ENCODE peak calls at places on chromosomes 2 and 18, in nine cellular contexts. One of them, this sample, is unnamed.
A peak's percentile ranks its signal among the peaks of the same experiment; 100 is the strongest.

GRCh38 chr2:191917967-191918651 is 71.2 kb upstream of the CAVIN2 start:
- DNase-seq in germinal center: no peak
- DNase-seq in NCI-H1105 treated with DMSO at 0.1 percent for 48 hours: peak; percentile 68
- DNase-seq in neuronal stem cell: no peak
- DNase-seq in caudate nucleus: peak; percentile 6
- DNase-seq in NCI-H1694 treated with DMSO at 0.1 percent for 48 hours: peak; percentile 56
- DNase-seq in occipital lobe: no peak
- DNase-seq in activated CD4-positive, alpha-beta T cell treated with anti-CD3 and anti-CD28 coated beads for 1 hour: no peak
- DNase-seq in activated CD8-positive, alpha-beta memory T cell treated with anti-CD3 and anti-CD28 coated beads, Interleukin-2, amount 50 U/mL, for 48 hours: no peak
- DNase-seq in this sample: peak; percentile 60

GRCh38 chr2:171102802-171103201 is 57.9 kb downstream of the TLK1 start:
- DNase-seq in germinal center: no peak
- DNase-seq in NCI-H1105 treated with DMSO at 0.1 percent for 48 hours: no peak
- DNase-seq in neuronal stem cell: no peak
- DNase-seq in caudate nucleus: no peak
- DNase-seq in NCI-H1694 treated with DMSO at 0.1 percent for 48 hours: no peak
- DNase-seq in occipital lobe: no peak
- DNase-seq in activated CD4-positive, alpha-beta T cell treated with anti-CD3 and anti-CD28 coated beads for 1 hour: no peak
- DNase-seq in activated CD8-positive, alpha-beta memory T cell treated with anti-CD3 and anti-CD28 coated beads, Interleukin-2, amount 50 U/mL, for 48 hours: no peak
- DNase-seq in this sample: no peak

GRCh38 chr2:113723411-113723810 is 33.0 kb downstream of the SLC35F5 start:
- DNase-seq in germinal center: no peak
- DNase-seq in NCI-H1105 treated with DMSO at 0.1 percent for 48 hours: no peak
- DNase-seq in neuronal stem cell: no peak
- DNase-seq in caudate nucleus: no peak
- DNase-seq in NCI-H1694 treated with DMSO at 0.1 percent for 48 hours: no peak
- DNase-seq in occipital lobe: no peak
- DNase-seq in activated CD4-positive, alpha-beta T cell treated with anti-CD3 and anti-CD28 coated beads for 1 hour: no peak
- DNase-seq in activated CD8-positive, alpha-beta memory T cell treated with anti-CD3 and anti-CD28 coated beads, Interleukin-2, amount 50 U/mL, for 48 hours: no peak
- DNase-seq in this sample: no peak

GRCh38 chr18:46182633-46183401 is 78.6 kb downstream of the HAUS1 start:
- DNase-seq in germinal center: no peak
- DNase-seq in NCI-H1105 treated with DMSO at 0.1 percent for 48 hours: no peak
- DNase-seq in neuronal stem cell: no peak
- DNase-seq in caudate nucleus: no peak
- DNase-seq in NCI-H1694 treated with DMSO at 0.1 percent for 48 hours: no peak
- DNase-seq in occipital lobe: no peak
- DNase-seq in activated CD4-positive, alpha-beta T cell treated with anti-CD3 and anti-CD28 coated beads for 1 hour: no peak
- DNase-seq in activated CD8-positive, alpha-beta memory T cell treated with anti-CD3 and anti-CD28 coated beads, Interleukin-2, amount 50 U/mL, for 48 hours: no peak
- DNase-seq in this sample: no peak

GRCh38 chr2:74777161-74777900 is 56.6 kb upstream of the HK2 start:
- DNase-seq in germinal center: no peak
- DNase-seq in NCI-H1105 treated with DMSO at 0.1 percent for 48 hours: no peak
- DNase-seq in neuronal stem cell: no peak
- DNase-seq in caudate nucleus: no peak
- DNase-seq in NCI-H1694 treated with DMSO at 0.1 percent for 48 hours: no peak
- DNase-seq in occipital lobe: no peak
- DNase-seq in activated CD4-positive, alpha-beta T cell treated with anti-CD3 and anti-CD28 coated beads for 1 hour: no peak
- DNase-seq in activated CD8-positive, alpha-beta memory T cell treated with anti-CD3 and anti-CD28 coated beads, Interleukin-2, amount 50 U/mL, for 48 hours: no peak
- DNase-seq in this sample: no peak

GRCh38 chr2:76281176-76281841 is 570.6 kb upstream of the GCFC2 start:
- DNase-seq in germinal center: no peak
- DNase-seq in NCI-H1105 treated with DMSO at 0.1 percent for 48 hours: peak; percentile 4
- DNase-seq in neuronal stem cell: no peak
- DNase-seq in caudate nucleus: no peak
- DNase-seq in NCI-H1694 treated with DMSO at 0.1 percent for 48 hours: no peak
- DNase-seq in occipital lobe: no peak
- DNase-seq in activated CD4-positive, alpha-beta T cell treated with anti-CD3 and anti-CD28 coated beads for 1 hour: no peak
- DNase-seq in activated CD8-positive, alpha-beta memory T cell treated with anti-CD3 and anti-CD28 coated beads, Interleukin-2, amount 50 U/mL, for 48 hours: no peak
- DNase-seq in this sample: no peak

GRCh38 chr18:74420491-74420890 is 36.6 kb downstream of the DIPK1C start:
- DNase-seq in germinal center: no peak
- DNase-seq in NCI-H1105 treated with DMSO at 0.1 percent for 48 hours: no peak
- DNase-seq in neuronal stem cell: no peak
- DNase-seq in caudate nucleus: no peak
- DNase-seq in NCI-H1694 treated with DMSO at 0.1 percent for 48 hours: no peak
- DNase-seq in occipital lobe: no peak
- DNase-seq in activated CD4-positive, alpha-beta T cell treated with anti-CD3 and anti-CD28 coated beads for 1 hour: no peak
- DNase-seq in activated CD8-positive, alpha-beta memory T cell treated with anti-CD3 and anti-CD28 coated beads, Interleukin-2, amount 50 U/mL, for 48 hours: no peak
- DNase-seq in this sample: peak; percentile 11

GRCh38 chr2:112277591-112278220 is 2.3 kb downstream of the ZC3H6 start:
- DNase-seq in germinal center: no peak
- DNase-seq in NCI-H1105 treated with DMSO at 0.1 percent for 48 hours: no peak
- DNase-seq in neuronal stem cell: no peak
- DNase-seq in caudate nucleus: no peak
- DNase-seq in NCI-H1694 treated with DMSO at 0.1 percent for 48 hours: no peak
- DNase-seq in occipital lobe: no peak
- DNase-seq in activated CD4-positive, alpha-beta T cell treated with anti-CD3 and anti-CD28 coated beads for 1 hour: no peak
- DNase-seq in activated CD8-positive, alpha-beta memory T cell treated with anti-CD3 and anti-CD28 coated beads, Interleukin-2, amount 50 U/mL, for 48 hours: no peak
- DNase-seq in this sample: no peak

GRCh38 chr2:224308267-224308911 is 93.5 kb downstream of the FAM124B start:
- DNase-seq in germinal center: no peak
- DNase-seq in NCI-H1105 treated with DMSO at 0.1 percent for 48 hours: no peak
- DNase-seq in neuronal stem cell: no peak
- DNase-seq in caudate nucleus: no peak
- DNase-seq in NCI-H1694 treated with DMSO at 0.1 percent for 48 hours: no peak
- DNase-seq in occipital lobe: no peak
- DNase-seq in activated CD4-positive, alpha-beta T cell treated with anti-CD3 and anti-CD28 coated beads for 1 hour: no peak
- DNase-seq in activated CD8-positive, alpha-beta memory T cell treated with anti-CD3 and anti-CD28 coated beads, Interleukin-2, amount 50 U/mL, for 48 hours: no peak
- DNase-seq in this sample: no peak

GRCh38 chr2:219835493-219835892 is 208.1 kb downstream of the SLC4A3 start:
- DNase-seq in germinal center: no peak
- DNase-seq in NCI-H1105 treated with DMSO at 0.1 percent for 48 hours: no peak
- DNase-seq in neuronal stem cell: no peak
- DNase-seq in caudate nucleus: no peak
- DNase-seq in NCI-H1694 treated with DMSO at 0.1 percent for 48 hours: no peak
- DNase-seq in occipital lobe: no peak
- DNase-seq in activated CD4-positive, alpha-beta T cell treated with anti-CD3 and anti-CD28 coated beads for 1 hour: no peak
- DNase-seq in activated CD8-positive, alpha-beta memory T cell treated with anti-CD3 and anti-CD28 coated beads, Interleukin-2, amount 50 U/mL, for 48 hours: no peak
- DNase-seq in this sample: no peak

GRCh38 chr2:14884651-14885050 is 252.1 kb downstream of the LRATD1 start:
- DNase-seq in germinal center: no peak
- DNase-seq in NCI-H1105 treated with DMSO at 0.1 percent for 48 hours: no peak
- DNase-seq in neuronal stem cell: no peak
- DNase-seq in caudate nucleus: no peak
- DNase-seq in NCI-H1694 treated with DMSO at 0.1 percent for 48 hours: no peak
- DNase-seq in occipital lobe: no peak
- DNase-seq in activated CD4-positive, alpha-beta T cell treated with anti-CD3 and anti-CD28 coated beads for 1 hour: no peak
- DNase-seq in activated CD8-positive, alpha-beta memory T cell treated with anti-CD3 and anti-CD28 coated beads, Interleukin-2, amount 50 U/mL, for 48 hours: no peak
- DNase-seq in this sample: no peak

GRCh38 chr2:33104726-33105125 is 158.0 kb downstream of the LTBP1 start:
- DNase-seq in germinal center: no peak
- DNase-seq in NCI-H1105 treated with DMSO at 0.1 percent for 48 hours: no peak
- DNase-seq in neuronal stem cell: no peak
- DNase-seq in caudate nucleus: no peak
- DNase-seq in NCI-H1694 treated with DMSO at 0.1 percent for 48 hours: no peak
- DNase-seq in occipital lobe: no peak
- DNase-seq in activated CD4-positive, alpha-beta T cell treated with anti-CD3 and anti-CD28 coated beads for 1 hour: no peak
- DNase-seq in activated CD8-positive, alpha-beta memory T cell treated with anti-CD3 and anti-CD28 coated beads, Interleukin-2, amount 50 U/mL, for 48 hours: no peak
- DNase-seq in this sample: no peak

GRCh38 chr2:54503192-54503591 is 47.1 kb downstream of the SPTBN1 start:
- DNase-seq in germinal center: peak; percentile 57
- DNase-seq in NCI-H1105 treated with DMSO at 0.1 percent for 48 hours: no peak
- DNase-seq in neuronal stem cell: peak; percentile 45
- DNase-seq in caudate nucleus: peak; percentile 38
- DNase-seq in NCI-H1694 treated with DMSO at 0.1 percent for 48 hours: peak; percentile 52
- DNase-seq in occipital lobe: no peak
- DNase-seq in activated CD4-positive, alpha-beta T cell treated with anti-CD3 and anti-CD28 coated beads for 1 hour: no peak
- DNase-seq in activated CD8-positive, alpha-beta memory T cell treated with anti-CD3 and anti-CD28 coated beads, Interleukin-2, amount 50 U/mL, for 48 hours: no peak
- DNase-seq in this sample: peak; percentile 51

GRCh38 chr18:33611525-33612135 is 33.6 kb downstream of the ASXL3 start:
- DNase-seq in germinal center: no peak
- DNase-seq in NCI-H1105 treated with DMSO at 0.1 percent for 48 hours: no peak
- DNase-seq in neuronal stem cell: no peak
- DNase-seq in caudate nucleus: no peak
- DNase-seq in NCI-H1694 treated with DMSO at 0.1 percent for 48 hours: no peak
- DNase-seq in occipital lobe: no peak
- DNase-seq in activated CD4-positive, alpha-beta T cell treated with anti-CD3 and anti-CD28 coated beads for 1 hour: no peak
- DNase-seq in activated CD8-positive, alpha-beta memory T cell treated with anti-CD3 and anti-CD28 coated beads, Interleukin-2, amount 50 U/mL, for 48 hours: no peak
- DNase-seq in this sample: no peak

GRCh38 chr18:74387362-74387761 is 69.7 kb downstream of the DIPK1C start:
- DNase-seq in germinal center: no peak
- DNase-seq in NCI-H1105 treated with DMSO at 0.1 percent for 48 hours: no peak
- DNase-seq in neuronal stem cell: no peak
- DNase-seq in caudate nucleus: no peak
- DNase-seq in NCI-H1694 treated with DMSO at 0.1 percent for 48 hours: no peak
- DNase-seq in occipital lobe: no peak
- DNase-seq in activated CD4-positive, alpha-beta T cell treated with anti-CD3 and anti-CD28 coated beads for 1 hour: no peak
- DNase-seq in activated CD8-positive, alpha-beta memory T cell treated with anti-CD3 and anti-CD28 coated beads, Interleukin-2, amount 50 U/mL, for 48 hours: no peak
- DNase-seq in this sample: no peak

This sample was measured in G401.